ENCODE peak calls at places on chromosomes 7 and 10, in four cellular contexts. V, D, N and C are unnamed samples.

GRCh38 chr7:103989200-103989784 is at the start of gene RELN:
- DNase-seq in V (peak; percentile 85), D (peak; percentile 35), N (peak; percentile 22), C (peak; percentile 74)

GRCh38 chr7:141003172-141004080 is 11.3 kb downstream of the MRPS33 start:
- DNase-seq in V (no peak), D (peak; percentile 23), N (no peak), C (no peak)

GRCh38 chr7:155543011-155543881 is 3.1 kb downstream of the CNPY1 start:
- DNase-seq in V (no peak), D (no peak), N (no peak), C (no peak)

GRCh38 chr10:29657719-29658274 is 23.0 kb upstream of the SVIL start:
- DNase-seq in V (no peak), D (no peak), N (no peak), C (no peak)

GRCh38 chr10:11573497-11573896 is 38.0 kb downstream of the USP6NL start:
- DNase-seq in V (no peak), D (no peak), N (no peak), C (peak; percentile 41)

GRCh38 chr10:98636921-98637329 is 190.2 kb upstream of the HPS1 start:
- DNase-seq in V (no peak), D (no peak), N (peak; percentile 55), C (no peak)

GRCh38 chr10:103053659-103054581 is 135.8 kb downstream of the CNNM2 start:
- DNase-seq in V (peak; percentile 77), D (peak; percentile 84), N (peak; percentile 91), C (peak; percentile 78)

GRCh38 chr10:62352356-62352963 is 21.7 kb upstream of the ZNF365 start:
- DNase-seq in V (no peak), D (no peak), N (no peak), C (no peak)

GRCh38 chr10:78381072-78381471 is 347.4 kb downstream of the RPS24 start:
- DNase-seq in V (peak; percentile 43), D (no peak), N (no peak), C (peak; percentile 47)

GRCh38 chr7:74479066-74479781 is 25.5 kb downstream of the GTF2IRD1 start:
- DNase-seq in V (peak; percentile 70), D (no peak), N (no peak), C (no peak)

GRCh38 chr10:17643339-17643754 is 604 bp upstream of the STAM start:
- DNase-seq in V (peak; percentile 72), D (peak; percentile 83), N (no peak), C (peak; percentile 80)

GRCh38 chr10:42690449-42691360 is 52.3 kb upstream of the ZNF33B start:
- DNase-seq in V (peak; percentile 71), D (no peak), N (no peak), C (no peak)

GRCh38 chr10:74056081-74056818 is 58.3 kb downstream of the VCL start:
- DNase-seq in V (no peak), D (no peak), N (no peak), C (no peak)

GRCh38 chr7:108407674-108408073 is 48.6 kb downstream of the NRCAM start:
- DNase-seq in V (no peak), D (no peak), N (no peak), C (no peak)

GRCh38 chr10:22997102-22997501 is 69.2 kb downstream of the ARMC3 start:
- DNase-seq in V (peak; percentile 24), D (no peak), N (no peak), C (peak; percentile 16)

GRCh38 chr7:117012284-117013174 is 59.2 kb downstream of the ST7 start:
- DNase-seq in V (peak; percentile 48), D (peak; percentile 11), N (peak; percentile 21), C (peak; percentile 42)

GRCh38 chr7:23594879-23595604 is 2.1 kb upstream of the CCDC126 start:
- DNase-seq in V (no peak), D (no peak), N (no peak), C (no peak)

GRCh38 chr10:84632866-84633265 is 304.5 kb downstream of the CCSER2 start:
- DNase-seq in V (no peak), D (peak; percentile 13), N (no peak), C (no peak)

GRCh38 chr10:31353574-31353973 is 34.6 kb downstream of the ZEB1 start:
- DNase-seq in V (no peak), D (peak; percentile 22), N (no peak), C (no peak)

GRCh38 chr7:114183311-114184105 is 231.1 kb upstream of the FOXP2 start:
- DNase-seq in V (no peak), D (no peak), N (no peak), C (no peak)

GRCh38 chr10:93421426-93421825 is 60.7 kb downstream of the MYOF start:
- DNase-seq in V (no peak), D (no peak), N (no peak), C (no peak)

GRCh38 chr10:130963052-130963393 is 348.5 kb downstream of the TCERG1L start:
- DNase-seq in V (no peak), D (no peak), N (no peak), C (no peak)

GRCh38 chr10:127600479-127600878 is 51.4 kb downstream of the NPS start:
- DNase-seq in V (no peak), D (no peak), N (no peak), C (peak; percentile 78)

GRCh38 chr7:2687881-2688318 is at the start of gene AMZ1:
- DNase-seq in V (peak; percentile 80), D (no peak), N (no peak), C (peak; percentile 49)

GRCh38 chr10:93751832-93752231 is 5.9 kb upstream of the LGI1 start:
- DNase-seq in V (peak; percentile 55), D (peak; percentile 61), N (no peak), C (peak; percentile 70)

GRCh38 chr10:84715911-84716310 is 387.5 kb downstream of the CCSER2 start:
- DNase-seq in V (peak; percentile 73), D (peak; percentile 60), N (no peak), C (peak; percentile 81)

GRCh38 chr10:13222566-13222965 is 11.6 kb downstream of the UCMA start:
- DNase-seq in V (no peak), D (no peak), N (no peak), C (no peak)

GRCh38 chr7:36406156-36406555 is 16.5 kb downstream of the ANLN start:
- DNase-seq in V (no peak), D (no peak), N (no peak), C (no peak)

GRCh38 chr10:122495406-122496340 is 34.3 kb downstream of the HTRA1 start:
- DNase-seq in V (no peak), D (no peak), N (no peak), C (no peak)

GRCh38 chr7:97021443-97022261 is 3.0 kb downstream of the DLX5 start:
- DNase-seq in V (no peak), D (no peak), N (no peak), C (no peak)

GRCh38 chr10:132222726-132223125 is 36.0 kb downstream of the DPYSL4 start:
- DNase-seq in V (no peak), D (no peak), N (no peak), C (no peak)

GRCh38 chr7:120033114-120033513 is 239.9 kb upstream of the KCND2 start:
- DNase-seq in V (no peak), D (no peak), N (peak; percentile 16), C (peak; percentile 49)

GRCh38 chr10:71222541-71223364 is 10.4 kb downstream of the UNC5B start:
- DNase-seq in V (no peak), D (no peak), N (no peak), C (peak; percentile 76)

GRCh38 chr7:79377097-79377496 is 76.4 kb downstream of the MAGI2 start:
- DNase-seq in V (no peak), D (no peak), N (no peak), C (no peak)

GRCh38 chr7:34036069-34036920 is 131.0 kb downstream of the BMPER start:
- DNase-seq in V (no peak), D (peak; percentile 75), N (no peak), C (no peak)

DNA sequence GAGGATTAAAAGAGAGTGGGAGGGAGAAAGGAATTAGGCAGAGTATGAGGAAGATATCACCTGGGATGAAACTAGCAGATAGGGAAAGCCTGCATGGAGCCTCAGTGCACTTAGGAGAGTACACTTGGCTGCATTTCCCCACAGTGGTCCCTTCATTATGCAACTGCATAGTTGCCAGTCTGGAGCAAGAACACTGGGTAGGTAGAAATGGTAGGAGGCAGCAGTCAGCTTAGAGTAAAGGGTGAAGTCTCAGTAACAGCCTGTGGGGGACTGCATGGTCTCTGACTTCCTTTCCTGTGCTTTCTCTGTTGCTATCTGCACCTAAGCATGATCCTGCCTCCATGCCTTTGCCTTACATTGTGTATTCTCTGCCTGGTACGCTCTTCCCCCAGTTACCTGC is 14.0 kb upstream of the PCGF5 start:
- DNase-seq in V (no peak), D (no peak), N (no peak), C (no peak)
- H3K4me2 ChIP-seq in V (no peak overlapping the region), D (no peak overlapping the region), N (no peak overlapping the region), C (no peak overlapping the region)

GRCh38 chr7:52502281-52502680 is 533.2 kb upstream of the POM121L12 start:
- DNase-seq in V (no peak), D (no peak), N (no peak), C (no peak)

GRCh38 chr7:52504546-52504945 is 530.9 kb upstream of the POM121L12 start:
- DNase-seq in V (no peak), D (no peak), N (no peak), C (no peak)

GRCh38 chr7:52501696-52502095 is 533.7 kb upstream of the POM121L12 start:
- DNase-seq in V (no peak), D (no peak), N (no peak), C (no peak)

GRCh38 chr7:52507546-52507945 is 527.9 kb upstream of the POM121L12 start:
- DNase-seq in V (no peak), D (no peak), N (peak; percentile 10), C (no peak)

GRCh38 chr7:52506325-52506724 is 529.1 kb upstream of the POM121L12 start:
- DNase-seq in V (no peak), D (no peak), N (no peak), C (no peak)
- TF ChIP-seq CTCF in V (no peak), D (no peak), N (no peak), C (no peak)

GRCh38 chr10:60448246-60448645 is 58.6 kb upstream of the ANK3 start:
- DNase-seq in V (no peak), D (no peak), N (no peak), C (no peak)

GRCh38 chr10:60446855-60447254 is 57.2 kb upstream of the ANK3 start:
- DNase-seq in V (no peak), D (no peak), N (no peak), C (no peak)

GRCh38 chr10:60446070-60446833 is 56.6 kb upstream of the ANK3 start:
- DNase-seq in V (no peak), D (no peak), N (no peak), C (no peak)

GRCh38 chr10:60441515-60441914 is 51.8 kb upstream of the ANK3 start:
- DNase-seq in V (no peak), D (no peak), N (peak; percentile 39), C (no peak)

DNA sequence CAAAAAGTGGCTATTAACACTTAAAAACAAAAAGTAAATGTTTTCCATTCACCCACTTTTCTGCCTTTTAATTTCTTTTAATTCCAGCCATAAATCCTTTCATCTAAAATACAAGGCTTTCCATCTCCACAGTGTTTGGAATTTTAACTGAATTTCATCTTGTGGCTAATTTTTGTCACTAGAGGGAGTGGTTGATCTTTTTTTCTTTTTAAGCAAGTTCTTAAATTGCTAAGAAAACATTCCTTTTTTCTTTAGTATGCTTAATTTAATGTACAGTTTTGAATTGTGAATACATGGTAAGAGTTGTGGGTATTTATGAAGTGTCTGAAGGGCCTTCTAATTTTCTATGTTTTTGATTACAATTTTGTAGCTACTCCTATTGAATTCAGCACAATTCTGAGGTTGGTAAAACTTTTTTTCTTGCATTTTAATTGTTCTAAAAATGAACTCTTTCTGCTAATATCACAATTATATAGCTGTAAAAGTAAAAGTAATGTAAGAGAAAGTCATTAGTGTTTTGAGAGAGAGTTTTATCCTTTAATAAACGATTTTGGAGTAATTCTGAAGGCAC is 54.9 kb upstream of the ANK3 start:
- DNase-seq in V (no peak), D (no peak), N (peak; percentile 31), C (peak; percentile 12)
- TF ChIP-seq EZH2phosphoT487 in V (no peak), D (no peak), N (no peak), C (no peak)

GRCh38 chr10:33114451-33114944 is 156.5 kb upstream of the ITGB1 start:
- DNase-seq in V (no peak), D (no peak), N (no peak), C (no peak)
- H3K4me2 ChIP-seq in V (no peak overlapping the region), D (peak overlapping the region; percentile 30), N (no peak overlapping the region), C (no peak overlapping the region)